ENCODE peak calls at places on chromosomes 4 and X, in ten cellular contexts. A is dorsolateral prefrontal cortex; U is OCI-LY7; S is IMR-90; E is aorta; O is pancreas; M is left ventricle myocardium inferior; W is CD8-positive, alpha-beta T cell; J is Karpas-422; N is suprapubic skin. H is an unnamed sample.

GRCh38 chr4:87422104-87423052 is at the start of gene NUDT9:
- DNase-seq in W (peak; percentile 90), S (peak; percentile 96), J (peak; percentile 95), O (peak; percentile 87), A (peak; percentile 93), U (peak; percentile 88), M (peak; percentile 97), N (peak; percentile 95), E (peak; percentile 97), H (peak; percentile 94)

GRCh38 chrX:11040405-11040804 is 70.7 kb upstream of the HCCS start:
- DNase-seq in S (no peak), A (no peak), U (no peak), M (no peak), O (no peak), E (no peak), J (no peak), W (no peak), N (no peak), H (no peak)

GRCh38 chr4:156294577-156294976 is 340.9 kb upstream of the CTSO start:
- DNase-seq in M (no peak), U (no peak), J (peak; percentile 58), S (peak; percentile 87), N (no peak), E (no peak), W (no peak), A (no peak), O (no peak), H (peak; percentile 50)

GRCh38 chr4:10783351-10783750 is 98.8 kb upstream of the CLNK start:
- DNase-seq in J (no peak), W (no peak), N (no peak), M (no peak), U (no peak), A (no peak), E (no peak), S (peak; percentile 86), O (no peak), H (no peak)

GRCh38 chr4:89254847-89255246 is 52.8 kb downstream of the GPRIN3 start:
- DNase-seq in W (peak; percentile 36), O (peak; percentile 35), U (peak; percentile 48), N (no peak), A (no peak), S (peak; percentile 7), J (peak; percentile 59), E (no peak), M (no peak), H (peak; percentile 2)

GRCh38 chr4:123037809-123038208 is 115.4 kb upstream of the NUDT6 start:
- DNase-seq in S (peak; percentile 54), J (no peak), A (no peak), O (no peak), N (no peak), E (no peak), W (no peak), U (no peak), M (no peak), H (no peak)

GRCh38 chr4:72505314-72505744 is 63.7 kb downstream of the ADAMTS3 start:
- DNase-seq in N (peak; percentile 44), M (no peak), W (no peak), J (peak; percentile 72), A (no peak), E (no peak), U (peak; percentile 37), S (peak; percentile 58), O (no peak), H (peak; percentile 49)

GRCh38 chrX:153438522-153438921 is 7.3 kb downstream of the TREX2 start:
- DNase-seq in U (peak; percentile 48), W (no peak), O (no peak), N (no peak), M (no peak), A (no peak), S (peak; percentile 7), E (no peak), J (peak; percentile 60), H (no peak)

GRCh38 chr4:6991771-6992557 is 51.2 kb upstream of the TADA2B start:
- DNase-seq in N (no peak), S (peak; percentile 94), W (no peak), O (no peak), M (no peak), U (no peak), E (peak; percentile 61), J (no peak), A (no peak), H (peak; percentile 91)

GRCh38 chr4:34196375-34196774 is 2047.9 kb downstream of the ARAP2 start:
- DNase-seq in J (no peak), M (no peak), E (no peak), O (no peak), W (no peak), S (no peak), N (no peak), U (no peak), A (no peak), H (no peak)

GRCh38 chr4:42330291-42330690 is 67.0 kb upstream of the SHISA3 start:
- DNase-seq in A (no peak), W (no peak), E (no peak), J (peak; percentile 24), O (no peak), N (no peak), M (no peak), U (no peak), S (no peak), H (no peak)

GRCh38 chr4:8478801-8479744 is 38.5 kb downstream of the TRMT44 start:
- DNase-seq in M (no peak), U (no peak), O (no peak), S (peak; percentile 35), J (no peak), A (no peak), W (no peak), E (no peak), N (no peak), H (no peak)

GRCh38 chrX:40863671-40864070 is 128.3 kb upstream of the MED14 start:
- DNase-seq in W (no peak), U (no peak), N (no peak), J (no peak), E (no peak), M (no peak), S (no peak), A (no peak), O (no peak), H (no peak)

GRCh38 chr4:4990329-4990728 is 28.9 kb downstream of the CYTL1 start:
- DNase-seq in O (no peak), J (no peak), S (no peak), A (no peak), U (no peak), N (no peak), E (no peak), M (no peak), W (no peak), H (no peak)

GRCh38 chrX:37349131-37350033 is at the start of gene PRRG1:
- DNase-seq in S (peak; percentile 83), A (peak; percentile 83), J (no peak), U (no peak), E (peak; percentile 83), O (peak; percentile 80), M (peak; percentile 78), N (peak; percentile 76), W (no peak), H (peak; percentile 44)

GRCh38 chrX:37350034-37350365 is 836 bp downstream of the PRRG1 start:
- DNase-seq in A (no peak), W (no peak), J (no peak), U (no peak), E (no peak), M (no peak), S (peak; percentile 31), O (peak; percentile 24), N (no peak), H (no peak)

GRCh38 chrX:37348237-37349130 is 680 bp upstream of the PRRG1 start:
- DNase-seq in M (no peak), U (no peak), O (no peak), S (peak; percentile 84), N (no peak), J (no peak), A (no peak), W (no peak), E (no peak), H (peak; percentile 4)

GRCh38 chrX:37347420-37347819 is 1.7 kb upstream of the PRRG1 start:
- DNase-seq in M (no peak), W (no peak), U (no peak), O (no peak), S (peak; percentile 47), E (no peak), J (no peak), A (no peak), N (no peak), H (peak; percentile 5)
- H3K27ac ChIP-seq in M (peak overlapping the region; percentile 93), W (no peak overlapping the region), U (no peak overlapping the region), O (no peak overlapping the region), S (peak overlapping the region; percentile 93), E (no peak overlapping the region), J (no peak overlapping the region), A (no peak overlapping the region), N (no peak overlapping the region), H (no peak overlapping the region)

DNA sequence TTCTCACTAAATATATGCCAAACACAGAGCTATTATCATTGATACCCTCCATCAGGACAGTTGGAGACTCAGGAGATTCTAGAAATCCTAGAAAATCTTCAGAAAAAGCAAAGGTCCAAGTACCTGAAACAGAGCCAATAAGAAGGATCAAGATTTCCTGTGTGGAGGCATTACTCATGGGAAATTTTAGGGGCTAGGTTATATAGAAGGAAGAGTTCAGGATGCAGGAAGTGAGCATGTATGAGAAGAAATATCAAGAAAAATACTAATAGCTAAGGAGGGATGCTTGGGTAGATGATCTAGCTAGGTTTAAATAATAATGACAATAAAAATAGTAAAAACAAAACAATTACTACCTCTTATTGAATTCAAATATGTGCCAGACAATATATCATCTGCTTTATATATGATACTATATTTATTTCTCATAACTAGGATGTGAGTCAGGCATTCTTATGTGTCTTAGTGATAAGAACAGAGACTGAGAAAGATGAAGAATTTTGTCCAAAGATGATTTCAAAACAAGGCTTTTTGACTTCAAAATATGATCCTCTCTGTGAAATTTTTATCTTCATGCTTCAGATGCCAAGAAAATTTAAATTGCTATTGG is 66.4 kb upstream of the HHIP start:
- DNase-seq in M (no peak), O (no peak), A (no peak), U (no peak), S (peak; percentile 71), N (no peak), J (no peak), W (no peak), E (no peak), H (peak; percentile 86)
- H3K27ac ChIP-seq in M (no peak overlapping the region), O (no peak overlapping the region), A (no peak overlapping the region), U (no peak overlapping the region), S (no peak overlapping the region), N (no peak overlapping the region), J (no peak overlapping the region), W (no peak overlapping the region), E (no peak overlapping the region), H (peak overlapping the region; percentile 28)

GRCh38 chrX:136214551-136214950 is 36.6 kb downstream of the MAP7D3 start:
- DNase-seq in S (peak; percentile 75), E (no peak), W (no peak), M (no peak), J (no peak), U (no peak), A (no peak), N (peak; percentile 61), O (no peak), H (peak; percentile 36)
- H3K27ac ChIP-seq in S (peak overlapping the region; percentile 67), E (no peak overlapping the region), W (no peak overlapping the region), M (no peak overlapping the region), J (no peak overlapping the region), U (no peak overlapping the region), A (no peak overlapping the region), N (no peak overlapping the region), O (no peak overlapping the region), H (no peak overlapping the region)

DNA sequence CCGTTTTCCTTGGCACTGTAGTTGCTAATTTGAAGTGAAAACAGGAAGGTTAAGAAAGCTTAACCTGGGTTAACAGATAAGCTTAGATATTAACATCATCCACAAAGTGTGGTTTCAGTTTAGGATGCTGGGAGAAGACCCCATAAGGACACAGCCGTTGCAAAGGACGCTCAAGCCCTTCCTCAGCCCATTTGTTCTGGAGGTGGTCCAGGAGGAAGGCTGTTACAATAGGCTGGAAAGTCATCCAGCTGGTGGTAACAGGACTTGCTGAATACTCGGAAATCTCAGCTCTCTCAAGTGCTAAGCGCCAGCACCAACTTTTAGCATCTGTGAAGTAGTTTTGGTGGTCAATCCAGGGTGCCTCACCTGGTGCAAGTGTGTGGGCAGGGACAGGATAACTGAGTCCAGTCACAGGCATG is 14.2 kb downstream of the CHST7 start:
- DNase-seq in M (peak; percentile 17), N (no peak), A (no peak), U (no peak), J (no peak), E (no peak), S (no peak), O (no peak), W (no peak), H (no peak)
- H3K27ac ChIP-seq in M (peak overlapping the region; percentile 85), N (no peak overlapping the region), A (no peak overlapping the region), U (peak overlapping the region; percentile 22), J (no peak overlapping the region), E (no peak overlapping the region), S (peak overlapping the region; percentile 88), O (no peak overlapping the region), W (no peak overlapping the region), H (peak overlapping the region; percentile 78)

H was measured in foreskin keratinocyte.